ENCODE peak calls at places on chromosomes 1 and 21, in nine cellular contexts. G is activated naive CD4-positive, alpha-beta T cell; T is H1; L is cardiac fibroblast; S is iris pigment epithelial cell; N is endodermal cell; R is DND-41; D is ELR; Y is psoas muscle. O is an unnamed sample.

GRCh38 chr1:43867946-43868740 is 65.5 kb upstream of the ARTN start:
- DNase-seq in N (no peak), L (peak), T (no peak), D (peak), S (peak), G (no peak), Y (no peak), R (no peak), O (no peak)

GRCh38 chr21:44881586-44881939 is 8.1 kb upstream of the PTTG1IP start:
- DNase-seq in G (no peak), R (no peak), Y (no peak), S (no peak), D (no peak), N (no peak), T (no peak), L (no peak), O (no peak)

GRCh38 chr21:21200103-21200938 is 202.1 kb downstream of the NCAM2 start:
- DNase-seq in T (no peak), L (peak), S (peak), R (peak), Y (peak), N (no peak), G (no peak), D (peak), O (no peak)

GRCh38 chr1:165877940-165878556 is 50.6 kb downstream of the UCK2 start:
- DNase-seq in R (no peak), Y (no peak), T (no peak), G (no peak), L (no peak), N (no peak), D (no peak), S (no peak), O (no peak)

GRCh38 chr1:145849356-145850165 is 4.1 kb downstream of the NUDT17 start:
- DNase-seq in R (no peak), T (no peak), Y (no peak), N (peak), S (peak), L (peak), D (peak), G (no peak), O (no peak)

GRCh38 chr1:21814981-21815583 is 3.0 kb downstream of the LDLRAD2 start:
- DNase-seq in Y (no peak), D (no peak), S (no peak), T (no peak), G (no peak), R (no peak), N (peak), L (no peak), O (no peak)

GRCh38 chr1:200173097-200173629 is 145.7 kb downstream of the NR5A2 start:
- DNase-seq in T (no peak), G (no peak), S (no peak), L (no peak), N (no peak), Y (no peak), R (no peak), D (no peak), O (no peak)

GRCh38 chr21:45818276-45818903 is 163.2 kb upstream of the COL6A1 start:
- DNase-seq in R (no peak), T (no peak), N (no peak), G (no peak), S (peak), L (peak), D (peak), Y (no peak), O (no peak)

GRCh38 chr1:232335751-232336274 is 294.1 kb downstream of the SIPA1L2 start:
- DNase-seq in D (no peak), G (no peak), N (no peak), R (no peak), T (no peak), S (no peak), Y (no peak), L (no peak), O (no peak)

GRCh38 chr1:164557270-164557669 is 1.7 kb upstream of the PBX1 start:
- DNase-seq in L (no peak), T (no peak), Y (no peak), G (no peak), S (no peak), N (no peak), R (no peak), D (no peak), O (no peak)

GRCh38 chr1:72280714-72281113 is 1.6 kb downstream of the NEGR1 start:
- DNase-seq in R (no peak), N (no peak), T (no peak), L (no peak), D (peak), G (no peak), S (no peak), Y (no peak), O (no peak)

GRCh38 chr1:29349871-29350491 is 113.7 kb downstream of the PTPRU start:
- DNase-seq in T (no peak), L (no peak), D (no peak), G (no peak), R (no peak), S (no peak), Y (no peak), N (no peak), O (no peak)

GRCh38 chr21:36170823-36171222 is 14.2 kb downstream of the DOP1B start:
- DNase-seq in G (no peak), S (no peak), Y (no peak), T (no peak), L (no peak), D (no peak), R (no peak), N (no peak), O (no peak)

GRCh38 chr1:14733053-14733778 is 134.7 kb downstream of the KAZN start:
- DNase-seq in N (peak), S (peak), D (no peak), R (no peak), Y (no peak), G (no peak), L (no peak), T (peak), O (no peak)

GRCh38 chr1:184078564-184079107 is 27.1 kb downstream of the TSEN15 start:
- DNase-seq in L (peak), Y (no peak), G (no peak), S (peak), D (no peak), R (no peak), T (no peak), N (no peak), O (no peak)

GRCh38 chr1:161242313-161242712 is 4.3 kb upstream of the NR1I3 start:
- DNase-seq in D (peak), N (no peak), G (no peak), T (no peak), S (no peak), Y (no peak), R (no peak), L (no peak), O (no peak)

GRCh38 chr1:114032271-114033218 is 53.3 kb downstream of the OLFML3 start:
- DNase-seq in G (no peak), L (peak), Y (no peak), R (no peak), N (peak), S (peak), T (no peak), D (peak), O (no peak)

GRCh38 chr1:228018961-228019721 is 12.3 kb downstream of the WNT3A start:
- DNase-seq in Y (no peak), S (no peak), L (no peak), T (no peak), N (no peak), D (no peak), R (no peak), G (no peak), O (no peak)

GRCh38 chr1:21149862-21150432 is 26.8 kb downstream of the EIF4G3 start:
- DNase-seq in Y (no peak), R (no peak), D (peak), S (peak), N (peak), T (peak), G (no peak), L (peak), O (no peak)

GRCh38 chr1:173267453-173267945 is 60.4 kb upstream of the TNFSF4 start:
- DNase-seq in N (no peak), Y (no peak), S (peak), R (no peak), L (peak), G (no peak), T (no peak), D (peak), O (no peak)

GRCh38 chr1:103160281-103160680 is 52.0 kb upstream of the COL11A1 start:
- DNase-seq in T (no peak), R (no peak), L (no peak), N (no peak), G (no peak), D (peak), S (peak), Y (no peak), O (no peak)

GRCh38 chr1:83942914-83943313 is 56.0 kb downstream of the TTLL7 start:
- DNase-seq in L (peak), G (no peak), T (no peak), R (no peak), S (peak), N (no peak), Y (no peak), D (no peak), O (no peak)

GRCh38 chr1:51236548-51237312 is 657 bp downstream of the RNF11 start:
- DNase-seq in Y (peak), D (peak), T (no peak), S (peak), G (peak), R (peak), L (peak), N (peak), O (peak)

GRCh38 chr1:102047724-102048123 is 51.0 kb upstream of the OLFM3 start:
- DNase-seq in L (no peak), G (no peak), S (no peak), N (no peak), R (no peak), Y (no peak), D (no peak), T (no peak), O (no peak)

GRCh38 chr1:24151175-24151533 is 8.2 kb upstream of the IL22RA1 start:
- DNase-seq in N (peak), Y (no peak), D (no peak), L (no peak), G (no peak), T (peak), R (no peak), S (no peak), O (no peak)